ENCODE peak calls at places on chromosomes 12 and 14, in ten cellular contexts. I, F, U, J, M, G, W, A, Q and P are unnamed samples.

GRCh38 chr12:81034926-81035325 is 43.0 kb upstream of the ACSS3 start:
- DNase-seq in I (no peak), F (no peak), U (no peak), J (no peak), M (no peak), G (no peak), W (no peak), A (no peak), Q (no peak), P (no peak)

GRCh38 chr14:22812744-22813143 is 2.5 kb downstream of the SLC7A7 start:
- DNase-seq in I (no peak), F (no peak), U (peak; percentile 45), J (no peak), M (no peak), G (no peak), W (no peak), A (no peak), Q (no peak), P (no peak)

GRCh38 chr12:51622564-51622963 is 31.5 kb downstream of the SCN8A start:
- DNase-seq in I (no peak), F (no peak), U (peak; percentile 39), J (no peak), M (no peak), G (no peak), W (no peak), A (no peak), Q (no peak), P (no peak)

GRCh38 chr14:73746540-73747385 is 32.6 kb upstream of the PNMA1 start:
- DNase-seq in I (no peak), F (no peak), U (no peak), J (no peak), M (no peak), G (no peak), W (no peak), A (peak; percentile 54), Q (no peak), P (no peak)

GRCh38 chr14:35050652-35051051 is 4.6 kb downstream of the FAM177A1 start:
- DNase-seq in I (no peak), F (no peak), U (peak; percentile 23), J (peak; percentile 20), M (no peak), G (no peak), W (no peak), A (no peak), Q (peak; percentile 44), P (no peak)

GRCh38 chr14:104752338-104752734 is 611 bp upstream of the SIVA1 start:
- DNase-seq in I (no peak), F (no peak), U (no peak), J (no peak), M (no peak), G (no peak), W (no peak), A (no peak), Q (no peak), P (no peak)

GRCh38 chr12:69065804-69066203 is 132.8 kb upstream of the CPM start:
- DNase-seq in I (no peak), F (no peak), U (no peak), J (no peak), M (no peak), G (no peak), W (no peak), A (no peak), Q (no peak), P (no peak)

GRCh38 chr14:52080817-52081755 is 12.2 kb upstream of the NID2 start:
- DNase-seq in I (no peak), F (no peak), U (peak; percentile 18), J (no peak), M (no peak), G (no peak), W (no peak), A (no peak), Q (no peak), P (no peak)

GRCh38 chr12:40017488-40017887 is 88.4 kb downstream of the SLC2A13 start:
- DNase-seq in I (no peak), F (no peak), U (no peak), J (no peak), M (no peak), G (no peak), W (no peak), A (no peak), Q (no peak), P (no peak)